ENCODE peak calls at places on chromosomes 16 and 17, in four cellular contexts. G is H9, M is IMR-90, P is H1. R is an unnamed sample.

GRCh38 chr16:25126820-25127232 is 15.3 kb downstream of the LCMT1 start:
- DNase-seq in M (peak; percentile 91), G (no peak), P (no peak), R (peak; percentile 53)

GRCh38 chr17:17063546-17064122 is 21.4 kb downstream of the MPRIP start:
- DNase-seq in G (peak; percentile 24), M (no peak), P (no peak), R (no peak)

GRCh38 chr17:82959242-82959930 is 119.6 kb upstream of the ZNF750 start:
- DNase-seq in P (no peak), G (peak; percentile 24), M (no peak), R (no peak)

GRCh38 chr17:29038511-29039300 is 4.2 kb upstream of the PIPOX start:
- DNase-seq in P (no peak), G (no peak), M (no peak), R (peak; percentile 66)

GRCh38 chr16:24511174-24511573 is 28.2 kb upstream of the RBBP6 start:
- DNase-seq in M (no peak), G (no peak), P (no peak), R (no peak)

GRCh38 chr17:8629371-8630226 is 926 bp downstream of the MYH10 start:
- DNase-seq in M (no peak), G (peak; percentile 63), P (no peak), R (peak; percentile 81)

GRCh38 chr17:1940810-1941185 is 84.3 kb downstream of the RTN4RL1 start:
- DNase-seq in G (peak; percentile 25), P (no peak), M (no peak), R (no peak)

GRCh38 chr17:67293251-67294203 is 48.5 kb upstream of the HELZ start:
- DNase-seq in G (peak; percentile 93), M (peak; percentile 29), P (peak; percentile 57), R (peak; percentile 83)

GRCh38 chr16:7025616-7026190 is 306.9 kb upstream of the RBFOX1 start:
- DNase-seq in G (peak; percentile 89), P (peak; percentile 72), M (no peak), R (peak; percentile 91)

GRCh38 chr17:37759014-37759637 is 14.3 kb upstream of the HNF1B start:
- DNase-seq in G (no peak), P (no peak), M (no peak), R (no peak)

GRCh38 chr17:34409352-34409751 is 46.3 kb upstream of the CCL1 start:
- DNase-seq in G (no peak), M (no peak), P (no peak), R (no peak)

GRCh38 chr17:34760931-34761500 is 181.6 kb downstream of the TMEM132E start:
- DNase-seq in G (peak; percentile 16), M (no peak), P (no peak), R (no peak)

GRCh38 chr16:69039333-69039941 is 66.0 kb upstream of the HAS3 start:
- DNase-seq in G (no peak), M (peak; percentile 45), P (no peak), R (no peak)

GRCh38 chr16:85210423-85211169 is 98.3 kb upstream of the CIBAR2 start:
- DNase-seq in P (no peak), M (peak; percentile 92), G (no peak), R (no peak)
- H3K56ac ChIP-seq in P (no peak overlapping the region), M (peak overlapping the region; percentile 11), G (no peak overlapping the region), R (no peak overlapping the region)

DNA sequence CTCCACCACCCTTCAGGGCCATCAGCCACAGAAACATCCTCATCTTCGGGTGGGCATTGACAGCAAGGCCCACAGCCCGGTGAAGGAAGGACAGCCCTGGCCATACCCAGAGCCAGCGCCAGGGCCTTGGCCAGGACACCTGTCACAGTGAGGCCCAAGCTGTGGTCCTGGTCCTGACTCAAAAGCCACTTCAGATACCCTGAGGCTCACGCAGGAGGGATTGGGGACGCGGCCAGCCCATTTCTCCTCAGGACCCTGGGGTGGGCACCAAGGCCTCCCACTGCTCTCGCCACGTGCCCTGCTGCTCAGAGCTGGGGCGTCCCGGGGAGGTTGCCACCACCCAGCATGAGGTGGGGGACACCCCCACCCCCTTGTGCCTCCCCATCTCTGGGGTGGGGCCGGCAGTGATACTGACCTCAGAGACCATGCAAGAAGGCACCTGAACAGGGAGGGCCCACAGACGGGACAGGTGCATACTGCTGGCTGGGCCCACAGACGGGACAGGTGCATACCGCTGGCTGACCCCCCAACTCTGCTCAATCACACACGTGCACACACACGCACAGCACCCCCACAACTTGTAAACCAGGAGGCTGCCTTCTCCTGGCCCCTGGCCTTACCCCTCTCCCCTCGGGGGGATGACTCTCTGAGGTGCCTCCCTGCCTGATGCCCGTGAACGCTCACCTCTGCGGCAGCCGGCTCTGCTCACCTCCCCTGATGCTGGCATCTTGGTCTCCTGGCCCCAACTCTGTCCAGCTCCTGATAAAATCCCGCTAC is 14.2 kb downstream of the SLC7A5 start:
- DNase-seq in M (no peak), P (no peak), G (no peak), R (no peak)
- H3K23ac ChIP-seq in M (no peak overlapping the region), P (no peak overlapping the region), G (no peak overlapping the region), R (no peak overlapping the region)

DNA sequence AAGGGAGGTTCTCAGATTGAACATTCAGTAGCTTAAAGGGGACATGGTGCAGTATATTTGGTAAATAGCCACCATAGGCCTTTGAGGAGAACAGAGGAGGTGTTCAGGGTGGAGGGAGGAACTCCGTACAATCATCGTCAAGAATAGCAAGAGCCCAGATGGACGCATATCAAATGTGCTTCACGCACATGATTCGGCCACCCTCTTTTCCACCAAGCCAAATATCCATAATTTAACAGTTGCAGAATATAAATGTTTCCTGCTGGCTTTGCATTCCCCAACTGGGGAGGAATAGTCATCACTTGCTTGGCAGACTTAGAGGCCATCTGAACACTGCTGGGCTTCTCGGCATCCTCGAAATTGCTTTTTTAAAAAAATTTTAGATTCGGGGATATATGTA is 111.9 kb upstream of the ERCC4 start:
- DNase-seq in G (no peak), M (no peak), P (no peak), R (no peak)
- H3K56ac ChIP-seq in G (no peak overlapping the region), M (no peak overlapping the region), P (no peak overlapping the region), R (no peak overlapping the region)

DNA sequence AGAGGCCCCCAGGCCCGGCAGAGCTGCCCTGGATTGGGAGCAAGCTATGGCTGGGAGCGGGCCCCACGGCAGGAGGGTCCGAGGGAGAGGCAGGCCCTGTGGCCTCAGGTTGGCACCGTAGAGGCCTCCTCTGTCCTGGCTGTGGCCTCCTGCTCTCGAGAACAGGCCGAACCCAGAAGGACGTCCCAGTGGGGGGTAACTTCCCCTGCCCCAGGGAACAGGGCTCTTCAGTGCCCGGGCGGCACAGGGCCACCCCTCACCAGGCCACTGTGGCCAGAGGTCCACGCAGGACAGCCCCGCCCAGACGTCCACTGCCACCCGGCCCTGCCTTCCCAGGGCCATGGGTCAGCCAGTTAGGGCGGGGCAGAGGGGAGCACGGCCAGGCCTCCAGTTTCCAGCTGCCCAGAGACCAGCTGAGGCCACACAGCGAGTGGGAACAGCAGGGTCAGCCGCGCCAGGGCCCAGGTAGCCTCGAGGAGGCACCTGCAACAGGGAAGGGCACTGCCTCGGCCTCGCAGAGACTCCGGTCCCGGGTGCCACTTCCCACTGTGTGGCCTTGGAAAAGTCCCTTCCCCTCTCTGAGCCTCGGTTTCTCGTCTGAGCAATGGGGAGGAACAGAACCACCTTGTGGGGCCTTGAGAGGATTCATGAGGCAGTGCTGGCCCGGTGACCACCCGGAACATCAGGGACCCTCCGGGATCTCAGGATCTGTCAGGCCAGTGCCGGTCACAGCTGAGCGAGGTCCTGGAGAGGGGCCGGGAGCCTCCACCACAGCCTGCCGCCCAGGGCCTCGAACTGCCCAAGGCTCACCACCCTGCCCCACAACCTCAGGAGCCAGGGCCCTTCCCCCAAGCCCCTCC is 32.0 kb downstream of the ZNF469 start:
- DNase-seq in G (no peak), P (no peak), M (no peak), R (no peak)
- H3K23ac ChIP-seq in G (no peak overlapping the region), P (no peak overlapping the region), M (no peak overlapping the region), R (no peak overlapping the region)

DNA sequence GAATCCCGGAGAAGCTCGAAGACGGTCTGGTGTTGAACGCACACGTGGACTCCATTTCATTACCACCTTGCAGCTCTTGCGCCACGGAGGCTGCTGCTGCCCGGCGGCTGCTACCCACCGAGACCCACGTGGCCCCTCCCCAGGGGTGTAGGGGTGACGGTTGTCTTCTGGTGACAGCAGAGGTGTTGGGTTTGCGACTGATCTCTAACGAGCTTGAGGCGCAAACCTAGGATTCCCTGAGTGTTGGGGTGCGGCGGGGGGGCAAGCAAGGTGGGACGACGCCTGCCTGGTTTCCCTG is 1.7 kb upstream of the CBX4 start:
- DNase-seq in M (no peak), P (no peak), G (no peak), R (no peak)
- H3K56ac ChIP-seq in M (no peak overlapping the region), P (no peak overlapping the region), G (no peak overlapping the region), R (no peak overlapping the region)

GRCh38 chr16:81470796-81471636 is 26.4 kb downstream of the CMIP start:
- DNase-seq in P (no peak), M (no peak), G (no peak), R (no peak)

GRCh38 chr16:81473561-81473960 is 29.0 kb downstream of the CMIP start:
- DNase-seq in G (no peak), M (peak; percentile 54), P (no peak), R (no peak)

GRCh38 chr16:81471882-81472281 is 27.3 kb downstream of the CMIP start:
- DNase-seq in P (no peak), G (no peak), M (no peak), R (no peak)

GRCh38 chr16:81473066-81473488 is 28.5 kb downstream of the CMIP start:
- DNase-seq in M (no peak), G (no peak), P (no peak), R (no peak)

DNA sequence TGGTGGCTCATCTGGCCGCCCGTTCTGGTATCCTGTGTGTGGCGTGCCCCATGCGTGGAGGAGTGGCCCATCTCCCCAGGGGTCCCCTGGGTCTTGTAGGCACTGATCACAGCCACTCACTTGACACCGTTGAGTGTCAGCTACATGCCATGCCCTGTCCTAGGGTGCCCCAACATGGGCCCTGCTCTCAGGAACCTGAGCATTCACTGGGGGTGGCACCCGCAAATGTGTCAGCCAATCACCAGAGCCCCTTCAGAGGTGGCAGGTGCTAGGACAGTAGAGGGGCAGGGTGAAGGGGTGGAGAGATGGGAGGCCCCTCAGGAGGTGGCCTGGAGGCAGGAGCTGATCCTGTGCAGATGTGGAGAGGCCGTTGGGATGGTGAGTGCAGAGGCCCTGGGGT is 27.8 kb downstream of the CMIP start:
- DNase-seq in P (no peak), G (no peak), M (no peak), R (no peak)
- H3K23ac ChIP-seq in P (no peak overlapping the region), G (no peak overlapping the region), M (no peak overlapping the region), R (no peak overlapping the region)